ENCODE peak calls at places on chromosomes 12 and 14, in nine cellular contexts. B is thyroid gland, T is GM20000, C is fibroblast of the aortic adventitia, L is choroid plexus epithelial cell, O is natural killer cell, G is AG09309, P is fibroblast of lung, V is BJ. F is an unnamed sample.

GRCh38 chr14:61145258-61145902 is 135.8 kb downstream of the TMEM30B start:
- DNase-seq in B (no peak), T (no peak), C (peak), L (peak), O (no peak), G (peak), P (peak), V (peak), F (no peak)

GRCh38 chr12:54054442-54055332 is 1.1 kb downstream of the HOXC4 start:
- DNase-seq in B (no peak), T (no peak), C (no peak), L (no peak), O (no peak), G (no peak), P (no peak), V (no peak), F (no peak)

GRCh38 chr14:93002851-93003298 is 79.9 kb downstream of the CHGA start:
- DNase-seq in B (peak), T (no peak), C (no peak), L (peak), O (no peak), G (no peak), P (no peak), V (no peak), F (no peak)

GRCh38 chr12:11836964-11837286 is 187.5 kb downstream of the ETV6 start:
- DNase-seq in B (no peak), T (no peak), C (no peak), L (no peak), O (no peak), G (no peak), P (no peak), V (no peak), F (no peak)

GRCh38 chr12:92551853-92552397 is 150.9 kb upstream of the PLEKHG7 start:
- DNase-seq in B (no peak), T (peak), C (peak), L (peak), O (no peak), G (no peak), P (peak), V (no peak), F (no peak)

GRCh38 chr14:94864421-94865195 is 94.7 kb upstream of the GSC start:
- DNase-seq in B (peak), T (no peak), C (no peak), L (no peak), O (no peak), G (no peak), P (no peak), V (no peak), F (no peak)

GRCh38 chr14:85565862-85566296 is 35.9 kb downstream of the FLRT2 start:
- DNase-seq in B (no peak), T (no peak), C (peak), L (peak), O (no peak), G (no peak), P (peak), V (no peak), F (no peak)

GRCh38 chr14:81465507-81466228 is 65.5 kb upstream of the STON2 start:
- DNase-seq in B (peak), T (no peak), C (no peak), L (no peak), O (no peak), G (no peak), P (no peak), V (no peak), F (no peak)

GRCh38 chr12:26697217-26697616 is 135.8 kb downstream of the ITPR2 start:
- DNase-seq in B (no peak), T (no peak), C (no peak), L (peak), O (no peak), G (no peak), P (no peak), V (no peak), F (no peak)

GRCh38 chr14:20035449-20035848 is 389 bp downstream of the OR4K13 start:
- DNase-seq in B (no peak), T (no peak), C (no peak), L (no peak), O (no peak), G (no peak), P (no peak), V (no peak), F (no peak)

GRCh38 chr12:114820773-114821172 is 136.8 kb upstream of the TBX3 start:
- DNase-seq in B (no peak), T (no peak), C (no peak), L (no peak), O (no peak), G (no peak), P (no peak), V (no peak), F (no peak)

GRCh38 chr14:64841121-64841611 is 38.5 kb downstream of the SPTB start:
- DNase-seq in B (no peak), T (no peak), C (peak), L (peak), O (no peak), G (no peak), P (peak), V (peak), F (no peak)

GRCh38 chr14:85409496-85410210 is 120.3 kb upstream of the FLRT2 start:
- DNase-seq in B (no peak), T (no peak), C (no peak), L (no peak), O (no peak), G (no peak), P (no peak), V (no peak), F (no peak)

GRCh38 chr12:94147991-94148840 is at the start of gene PLXNC1:
- DNase-seq in B (peak), T (peak), C (peak), L (peak), O (peak), G (no peak), P (peak), V (no peak), F (peak)

GRCh38 chr14:53599221-53599945 is 357.2 kb downstream of the BMP4 start:
- DNase-seq in B (no peak), T (no peak), C (peak), L (peak), O (no peak), G (no peak), P (peak), V (no peak), F (no peak)

GRCh38 chr12:131786331-131786730 is 41.9 kb upstream of the MMP17 start:
- DNase-seq in B (no peak), T (no peak), C (no peak), L (no peak), O (no peak), G (no peak), P (no peak), V (no peak), F (no peak)

GRCh38 chr14:95334044-95334443 is 14.3 kb upstream of the CLMN start:
- DNase-seq in B (no peak), T (no peak), C (no peak), L (no peak), O (no peak), G (no peak), P (no peak), V (no peak), F (no peak)

GRCh38 chr14:99800781-99801180 is 7.6 kb downstream of the EML1 start:
- DNase-seq in B (no peak), T (no peak), C (no peak), L (no peak), O (no peak), G (no peak), P (no peak), V (no peak), F (no peak)

GRCh38 chr12:50326636-50327284 is 43.4 kb upstream of the LIMA1 start:
- DNase-seq in B (peak), T (no peak), C (peak), L (peak), O (no peak), G (no peak), P (peak), V (peak), F (no peak)

GRCh38 chr14:95482967-95483842 is 33.2 kb downstream of the SYNE3 start:
- DNase-seq in B (peak), T (no peak), C (peak), L (peak), O (no peak), G (peak), P (peak), V (peak), F (no peak)

GRCh38 chr12:51793201-51793600 is 55.3 kb downstream of the FIGNL2 start:
- DNase-seq in B (no peak), T (no peak), C (peak), L (no peak), O (no peak), G (no peak), P (peak), V (no peak), F (no peak)

GRCh38 chr12:25937096-25937495 is 21.4 kb upstream of the RASSF8 start:
- DNase-seq in B (no peak), T (no peak), C (no peak), L (no peak), O (no peak), G (no peak), P (no peak), V (no peak), F (no peak)

GRCh38 chr12:67484788-67485480 is 163.6 kb upstream of the DYRK2 start:
- DNase-seq in B (no peak), T (no peak), C (no peak), L (no peak), O (no peak), G (no peak), P (no peak), V (no peak), F (no peak)

GRCh38 chr12:68189766-68190700 is 30.5 kb upstream of the IFNG start:
- DNase-seq in B (no peak), T (no peak), C (peak), L (peak), O (no peak), G (peak), P (peak), V (no peak), F (no peak)

GRCh38 chr12:4030938-4031702 is 157.9 kb upstream of the PARP11 start:
- DNase-seq in B (peak), T (peak), C (peak), L (peak), O (peak), G (peak), P (peak), V (peak), F (peak)

GRCh38 chr12:5102806-5103205 is 59.1 kb downstream of the KCNA5 start:
- DNase-seq in B (no peak), T (no peak), C (no peak), L (no peak), O (no peak), G (no peak), P (no peak), V (no peak), F (no peak)

GRCh38 chr14:64720190-64720589 is 16.0 kb downstream of the PLEKHG3 start:
- DNase-seq in B (no peak), T (no peak), C (no peak), L (peak), O (no peak), G (peak), P (peak), V (no peak), F (no peak)

GRCh38 chr12:132668191-132669088 is 18.7 kb downstream of the POLE start:
- DNase-seq in B (no peak), T (no peak), C (no peak), L (no peak), O (no peak), G (no peak), P (no peak), V (no peak), F (no peak)

GRCh38 chr14:100683578-100683977 is 43.1 kb upstream of the DLK1 start:
- DNase-seq in B (no peak), T (no peak), C (no peak), L (no peak), O (no peak), G (no peak), P (no peak), V (no peak), F (no peak)

GRCh38 chr12:105396983-105397382 is 66.5 kb downstream of the C12orf75 start:
- DNase-seq in B (no peak), T (no peak), C (no peak), L (no peak), O (no peak), G (no peak), P (no peak), V (no peak), F (no peak)

GRCh38 chr14:39266589-39266870 is 32.8 kb downstream of the MIA2 start:
- DNase-seq in B (peak), T (peak), C (peak), L (no peak), O (no peak), G (no peak), P (peak), V (no peak), F (no peak)

GRCh38 chr14:68938515-68939423 is 40.3 kb downstream of the ACTN1 start:
- DNase-seq in B (no peak), T (no peak), C (no peak), L (peak), O (no peak), G (no peak), P (peak), V (no peak), F (no peak)

DNA sequence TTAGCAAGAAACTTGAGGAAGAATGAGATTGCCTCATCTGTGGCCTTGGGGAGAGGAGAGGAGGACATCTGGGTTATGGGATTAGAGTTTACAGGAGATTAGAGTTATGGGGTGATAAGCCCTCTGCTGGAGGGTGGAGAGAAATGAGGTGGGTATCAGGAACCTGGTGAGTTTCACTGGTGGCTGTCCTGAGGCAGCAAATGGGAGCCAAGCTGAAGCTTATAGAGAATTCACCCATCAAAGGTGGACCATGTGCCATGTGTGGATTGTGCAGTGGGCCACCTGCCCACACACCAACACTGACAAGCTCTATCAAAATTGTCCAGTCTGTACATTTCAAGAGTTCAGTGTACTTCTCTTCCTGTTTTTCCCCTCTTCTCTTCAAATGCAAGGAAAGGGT is 135.3 kb downstream of the AEBP2 start:
- DNase-seq in B (no peak), T (no peak), C (no peak), L (peak), O (no peak), G (no peak), P (no peak), V (no peak), F (no peak)
- TF ChIP-seq CTCF in B (no peak), T (no peak), C (peak), L (peak), O (no peak), G (peak), P (no peak), V (no peak), F (no peak)

GRCh38 chr12:70638639-70639349 is 1.6 kb upstream of the PTPRB start:
- DNase-seq in B (no peak), T (no peak), C (no peak), L (no peak), O (no peak), G (no peak), P (peak), V (no peak), F (no peak)
- TF ChIP-seq CTCF in B (no peak), T (no peak), C (no peak), L (no peak), O (no peak), G (no peak), P (no peak), V (no peak), F (no peak)

DNA sequence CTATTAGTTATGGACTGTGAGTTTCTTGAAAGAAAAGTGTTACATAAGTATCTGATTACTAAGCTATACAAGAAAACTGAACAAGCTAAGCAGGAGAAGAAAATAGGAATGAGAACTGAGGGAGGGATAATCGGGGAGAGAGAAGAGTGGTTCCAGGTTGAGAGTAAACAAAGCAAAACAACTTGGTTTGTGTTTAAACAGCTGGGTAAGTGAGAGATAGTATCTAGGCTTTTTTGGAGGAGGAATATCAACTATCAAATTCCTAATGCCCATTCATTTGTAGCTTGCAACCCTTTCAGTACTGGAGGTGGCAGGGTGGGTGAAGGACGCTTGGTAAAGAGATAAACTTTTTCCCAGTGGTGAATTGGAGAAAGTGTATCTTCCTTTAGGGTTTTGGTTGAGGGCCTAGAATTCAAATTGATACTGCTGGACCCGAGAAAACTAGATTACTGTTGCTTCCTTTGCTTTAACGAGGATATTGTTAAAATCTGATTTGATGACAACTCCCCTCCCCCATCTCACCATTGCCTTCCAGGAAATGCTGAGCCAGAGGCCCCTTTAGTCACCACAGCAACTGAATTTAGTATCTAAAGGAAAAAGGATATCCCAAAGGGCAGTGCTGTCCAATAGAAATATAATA is 2.0 kb upstream of the SLC2A3 start:
- DNase-seq in B (no peak), T (no peak), C (no peak), L (peak), O (no peak), G (no peak), P (peak), V (no peak), F (no peak)
- TF ChIP-seq CTCF in B (no peak), T (no peak), C (peak), L (peak), O (no peak), G (peak), P (no peak), V (peak), F (no peak)

GRCh38 chr14:66398437-66398836 is 87.7 kb upstream of the CCDC196 start:
- DNase-seq in B (no peak), T (no peak), C (no peak), L (no peak), O (no peak), G (no peak), P (no peak), V (no peak), F (no peak)

GRCh38 chr14:66396165-66396564 is 90.0 kb upstream of the CCDC196 start:
- DNase-seq in B (no peak), T (no peak), C (no peak), L (no peak), O (no peak), G (no peak), P (no peak), V (no peak), F (no peak)

GRCh38 chr14:66395300-66395699 is 90.9 kb upstream of the CCDC196 start:
- DNase-seq in B (no peak), T (peak), C (no peak), L (no peak), O (no peak), G (no peak), P (no peak), V (no peak), F (no peak)
- TF ChIP-seq CTCF in B (no peak), T (no peak), C (no peak), L (no peak), O (no peak), G (no peak), P (no peak), V (no peak), F (no peak)

GRCh38 chr14:103187911-103188310 is 64.7 kb downstream of the TNFAIP2 start:
- DNase-seq in B (no peak), T (no peak), C (no peak), L (no peak), O (no peak), G (no peak), P (no peak), V (no peak), F (no peak)

GRCh38 chr14:103190731-103191130 is 67.5 kb downstream of the TNFAIP2 start:
- DNase-seq in B (no peak), T (no peak), C (no peak), L (no peak), O (no peak), G (no peak), P (no peak), V (no peak), F (no peak)

GRCh38 chr14:103189481-103190470 is 66.5 kb downstream of the TNFAIP2 start:
- DNase-seq in B (no peak), T (no peak), C (no peak), L (no peak), O (no peak), G (no peak), P (no peak), V (no peak), F (no peak)

GRCh38 chr14:103186894-103187586 is 63.8 kb downstream of the TNFAIP2 start:
- DNase-seq in B (no peak), T (no peak), C (no peak), L (no peak), O (no peak), G (no peak), P (no peak), V (no peak), F (no peak)

DNA sequence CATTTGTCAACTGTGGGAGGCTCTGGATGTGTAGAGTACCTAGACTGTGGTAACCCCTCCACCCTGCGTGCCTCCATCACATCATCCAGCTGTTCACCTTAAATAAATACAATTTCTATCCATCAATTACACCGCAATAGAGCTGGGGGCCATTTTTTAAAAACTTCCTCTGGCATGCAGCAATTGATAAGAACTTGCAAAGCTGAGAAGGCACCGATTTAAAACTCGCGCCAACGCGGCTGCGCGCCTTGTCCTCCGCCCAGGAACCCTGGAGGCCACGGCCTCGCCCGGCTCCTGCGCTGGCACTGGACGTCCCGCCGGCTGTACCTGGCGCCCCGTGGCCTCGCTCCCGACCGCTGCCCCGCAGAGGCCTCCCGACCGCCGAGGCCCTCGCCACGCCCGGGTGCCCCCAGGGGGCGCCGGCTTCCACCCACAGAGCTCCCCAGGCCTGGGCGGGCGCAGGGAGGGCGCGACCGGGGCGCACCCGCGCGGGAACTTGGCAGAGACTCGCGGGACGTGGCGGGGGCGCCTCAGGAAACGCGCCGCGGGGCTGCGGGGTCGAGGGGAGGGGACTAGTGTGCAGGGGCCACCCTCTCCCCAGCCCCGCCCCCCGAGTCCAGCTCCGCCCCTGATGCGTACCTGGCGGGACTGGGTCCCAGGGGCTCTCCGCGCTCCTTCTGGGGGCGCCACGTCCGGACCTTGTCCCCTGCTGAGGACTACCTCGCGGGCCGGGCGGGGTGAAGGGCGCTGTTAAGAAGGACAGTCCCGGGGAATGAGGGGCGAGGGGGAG is 65.6 kb downstream of the TNFAIP2 start:
- DNase-seq in B (peak), T (peak), C (peak), L (no peak), O (no peak), G (no peak), P (no peak), V (no peak), F (peak)
- TF ChIP-seq CTCF in B (no peak), T (no peak), C (peak), L (no peak), O (no peak), G (peak), P (peak), V (no peak), F (no peak)

GRCh38 chr14:29529418-29529817 is 398.2 kb downstream of the PRKD1 start:
- DNase-seq in B (no peak), T (no peak), C (peak), L (peak), O (no peak), G (no peak), P (no peak), V (no peak), F (no peak)
- TF ChIP-seq CTCF in B (no peak), T (no peak), C (peak), L (peak), O (no peak), G (peak), P (peak), V (peak), F (no peak)

GRCh38 chr12:13161172-13161571 is 35.4 kb upstream of the EMP1 start:
- DNase-seq in B (no peak), T (no peak), C (no peak), L (no peak), O (no peak), G (no peak), P (no peak), V (no peak), F (no peak)
- TF ChIP-seq CTCF in B (no peak), T (no peak), C (peak), L (peak), O (no peak), G (peak), P (peak), V (peak), F (no peak)

F was measured in activated B cell treated with CpG ODN at 0.5 μM for 24 hours.